ENCODE peak calls at places on chromosomes 1 and 21, in six cellular contexts. S is transverse colon, A is SK-N-SH, J is GM12865, P is right lobe of liver, Q is astrocyte of the spinal cord. U is an unnamed sample.

GRCh38 chr1:232655041-232655745 is 25.3 kb upstream of the SIPA1L2 start:
- DNase-seq in S (no peak), A (no peak), J (peak; percentile 56), P (no peak), Q (peak; percentile 49), U (no peak)

GRCh38 chr1:43049487-43049886 is 90.8 kb upstream of the SLC2A1 start:
- DNase-seq in S (no peak), A (no peak), J (no peak), P (no peak), Q (no peak), U (no peak)

GRCh38 chr1:199743227-199743626 is 284.3 kb upstream of the NR5A2 start:
- DNase-seq in S (no peak), A (no peak), J (no peak), P (no peak), Q (peak; percentile 23), U (no peak)

GRCh38 chr21:46420241-46421190 is 38.2 kb upstream of the DIP2A start:
- DNase-seq in S (no peak), A (no peak), J (no peak), P (no peak), Q (no peak), U (no peak)

GRCh38 chr1:89855413-89856123 is 34.7 kb downstream of the LRRC8D start:
- DNase-seq in S (no peak), A (no peak), J (peak; percentile 68), P (no peak), Q (peak; percentile 71), U (peak; percentile 73)

GRCh38 chr1:3399732-3400131 is 54.7 kb upstream of the ARHGEF16 start:
- DNase-seq in S (no peak), A (no peak), J (no peak), P (no peak), Q (peak; percentile 27), U (no peak)

GRCh38 chr1:208540724-208541123 is 296.5 kb upstream of the PLXNA2 start:
- DNase-seq in S (no peak), A (no peak), J (no peak), P (no peak), Q (no peak), U (no peak)

GRCh38 chr1:179599623-179600249 is 8.1 kb downstream of the TDRD5 start:
- DNase-seq in S (peak; percentile 35), A (no peak), J (peak; percentile 21), P (no peak), Q (peak; percentile 10), U (no peak)

GRCh38 chr1:117967900-117968299 is 38.4 kb downstream of the WDR3 start:
- DNase-seq in S (no peak), A (peak; percentile 2), J (no peak), P (no peak), Q (no peak), U (no peak)

GRCh38 chr1:164524810-164525209 is 34.2 kb upstream of the PBX1 start:
- DNase-seq in S (no peak), A (no peak), J (no peak), P (no peak), Q (peak; percentile 38), U (no peak)

GRCh38 chr1:34529935-34530859 is 224.7 kb upstream of the GJB5 start:
- DNase-seq in S (no peak), A (no peak), J (peak; percentile 67), P (no peak), Q (no peak), U (no peak)

GRCh38 chr1:39410915-39411436 is 80.5 kb upstream of the BMP8A start:
- DNase-seq in S (peak; percentile 82), A (peak; percentile 74), J (peak; percentile 72), P (peak; percentile 80), Q (peak; percentile 92), U (peak; percentile 15)

GRCh38 chr1:6988796-6989195 is 203.5 kb downstream of the CAMTA1 start:
- DNase-seq in S (no peak), A (no peak), J (no peak), P (no peak), Q (no peak), U (no peak)

GRCh38 chr1:53110370-53111072 is 31.9 kb downstream of the SLC1A7 start:
- DNase-seq in S (no peak), A (no peak), J (no peak), P (no peak), Q (peak; percentile 37), U (no peak)

GRCh38 chr1:23597635-23598388 is 38.5 kb upstream of the ID3 start:
- DNase-seq in S (no peak), A (no peak), J (no peak), P (no peak), Q (no peak), U (no peak)

GRCh38 chr1:170562644-170563338 is 30.8 kb downstream of the GORAB start:
- DNase-seq in S (no peak), A (peak; percentile 6), J (peak; percentile 64), P (no peak), Q (peak; percentile 91), U (no peak)

GRCh38 chr1:2376931-2377672 is 14.3 kb downstream of the MORN1 start:
- DNase-seq in S (peak; percentile 5), A (no peak), J (no peak), P (no peak), Q (no peak), U (no peak)

GRCh38 chr1:2311184-2312032 is 79.9 kb downstream of the MORN1 start:
- DNase-seq in S (peak; percentile 76), A (no peak), J (peak; percentile 50), P (no peak), Q (peak; percentile 62), U (peak; percentile 42)

GRCh38 chr1:62364726-62365125 is 45.5 kb upstream of the KANK4 start:
- DNase-seq in S (no peak), A (no peak), J (no peak), P (no peak), Q (peak; percentile 29), U (no peak)

GRCh38 chr1:3504151-3504822 is 49.8 kb downstream of the ARHGEF16 start:
- DNase-seq in S (no peak), A (no peak), J (no peak), P (no peak), Q (peak; percentile 87), U (no peak)

GRCh38 chr1:79711001-79711431 is 704.5 kb upstream of the ADGRL4 start:
- DNase-seq in S (no peak), A (no peak), J (peak; percentile 60), P (no peak), Q (peak; percentile 33), U (no peak)

GRCh38 chr1:24385160-24385939 is 28.2 kb downstream of the STPG1 start:
- DNase-seq in S (no peak), A (no peak), J (peak; percentile 49), P (peak; percentile 41), Q (peak; percentile 39), U (no peak)

GRCh38 chr1:204435246-204435885 is 23.7 kb upstream of the PPP1R15B start:
- DNase-seq in S (no peak), A (no peak), J (no peak), P (peak; percentile 62), Q (no peak), U (no peak)

GRCh38 chr1:111489604-111490003 is 13.8 kb downstream of the ADORA3 start:
- DNase-seq in S (peak; percentile 25), A (no peak), J (no peak), P (no peak), Q (no peak), U (no peak)

GRCh38 chr1:125119024-125119441 is 3934.3 kb downstream of the SRGAP2C start:
- DNase-seq in S (no peak), A (no peak), J (no peak), P (peak; percentile 38), Q (no peak), U (no peak)

GRCh38 chr1:96559181-96559580 is 162.4 kb upstream of the PTBP2 start:
- DNase-seq in S (no peak), A (no peak), J (no peak), P (no peak), Q (peak; percentile 45), U (no peak)
- H3K4me3 ChIP-seq in S (no peak overlapping the region), A (no peak overlapping the region), J (no peak overlapping the region), P (no peak overlapping the region), Q (no peak overlapping the region), U (no peak overlapping the region)

GRCh38 chr21:38267991-38268858 is 11.4 kb downstream of the KCNJ15 start:
- DNase-seq in S (no peak), A (no peak), J (peak; percentile 68), P (peak; percentile 74), Q (no peak), U (no peak)

GRCh38 chr21:38268859-38269566 is 12.2 kb downstream of the KCNJ15 start:
- DNase-seq in S (no peak), A (no peak), J (peak; percentile 61), P (no peak), Q (no peak), U (no peak)

GRCh38 chr21:38267136-38267535 is 10.3 kb downstream of the KCNJ15 start:
- DNase-seq in S (no peak), A (no peak), J (no peak), P (no peak), Q (no peak), U (no peak)

GRCh38 chr21:38264581-38264980 is 7.8 kb downstream of the KCNJ15 start:
- DNase-seq in S (no peak), A (no peak), J (no peak), P (no peak), Q (no peak), U (no peak)

DNA sequence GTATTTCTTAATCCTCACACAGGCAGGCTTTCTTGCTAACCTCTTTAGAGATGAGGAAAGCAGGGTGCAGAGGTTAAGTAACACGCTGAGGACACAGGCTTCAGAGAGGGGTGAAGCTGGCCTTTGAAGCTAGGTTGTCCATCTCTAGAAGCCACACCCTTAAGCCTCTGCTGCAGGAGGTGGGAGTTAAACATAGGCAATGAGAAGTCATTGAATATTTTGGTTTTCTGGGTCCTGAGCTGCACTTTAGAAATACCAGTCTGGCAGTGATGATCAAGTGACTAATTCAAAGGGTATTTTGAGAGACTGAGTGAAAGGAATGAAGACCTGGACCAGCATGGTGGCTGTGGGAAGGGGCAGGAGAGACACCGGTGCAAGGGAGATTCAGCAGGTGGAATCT is 9.9 kb downstream of the KCNJ15 start:
- DNase-seq in S (no peak), A (no peak), J (no peak), P (no peak), Q (peak; percentile 60), U (no peak)
- H3K4me3 ChIP-seq in S (no peak overlapping the region), A (no peak overlapping the region), J (no peak overlapping the region), P (no peak overlapping the region), Q (no peak overlapping the region), U (no peak overlapping the region)

GRCh38 chr1:151406176-151406575 is 6.8 kb downstream of the PSMB4 start:
- DNase-seq in S (no peak), A (no peak), J (no peak), P (no peak), Q (no peak), U (no peak)
- H3K4me3 ChIP-seq in S (no peak overlapping the region), A (no peak overlapping the region), J (no peak overlapping the region), P (no peak overlapping the region), Q (no peak overlapping the region), U (no peak overlapping the region)

GRCh38 chr21:34960672-34961071 is 88.4 kb downstream of the RUNX1 start:
- DNase-seq in S (no peak), A (no peak), J (no peak), P (no peak), Q (no peak), U (no peak)

GRCh38 chr21:34965200-34966174 is 83.6 kb downstream of the RUNX1 start:
- DNase-seq in S (no peak), A (no peak), J (no peak), P (no peak), Q (peak; percentile 52), U (no peak)

GRCh38 chr21:34959607-34960006 is 89.5 kb downstream of the RUNX1 start:
- DNase-seq in S (no peak), A (no peak), J (no peak), P (no peak), Q (no peak), U (no peak)

GRCh38 chr21:34962586-34963222 is 86.4 kb downstream of the RUNX1 start:
- DNase-seq in S (no peak), A (no peak), J (no peak), P (no peak), Q (no peak), U (no peak)

GRCh38 chr21:34962136-34962535 is 87.0 kb downstream of the RUNX1 start:
- DNase-seq in S (no peak), A (no peak), J (no peak), P (no peak), Q (no peak), U (no peak)
- H3K4me3 ChIP-seq in S (no peak overlapping the region), A (no peak overlapping the region), J (no peak overlapping the region), P (no peak overlapping the region), Q (no peak overlapping the region), U (no peak overlapping the region)

U was measured in CD8-positive, alpha-beta memory T cell.